ENCODE peak calls at places on chromosomes 4 and X, in six cellular contexts. Y is fibroblast of mammary gland, X is choroid plexus epithelial cell, V is mammary epithelial cell, O is MM.1S, F is brain microvascular endothelial cell. S is an unnamed sample.

GRCh38 chr4:66564901-66565648 is 894.8 kb upstream of the EPHA5 start:
- DNase-seq in Y (no peak), X (peak), V (no peak), O (no peak), F (peak), S (peak)

GRCh38 chr4:188428935-188429334 is 289.7 kb downstream of the TRIML1 start:
- DNase-seq in Y (no peak), X (no peak), V (peak), O (no peak), F (no peak), S (no peak)

GRCh38 chr4:3572363-3572762 is 40.1 kb upstream of the LRPAP1 start:
- DNase-seq in Y (no peak), X (no peak), V (no peak), O (no peak), F (no peak), S (no peak)

GRCh38 chrX:24423960-24424359 is 41.1 kb upstream of the PDK3 start:
- DNase-seq in Y (peak), X (peak), V (no peak), O (no peak), F (no peak), S (no peak)

GRCh38 chr4:90078440-90078839 is 48.8 kb upstream of the CCSER1 start:
- DNase-seq in Y (no peak), X (no peak), V (peak), O (no peak), F (no peak), S (no peak)

GRCh38 chr4:154189346-154189745 is 302.3 kb downstream of the DCHS2 start:
- DNase-seq in Y (peak), X (no peak), V (peak), O (no peak), F (no peak), S (no peak)

GRCh38 chrX:13518126-13518525 is 51.3 kb upstream of the EGFL6 start:
- DNase-seq in Y (no peak), X (no peak), V (peak), O (no peak), F (no peak), S (no peak)

GRCh38 chr4:113919611-113920010 is 59.8 kb downstream of the ARSJ start:
- DNase-seq in Y (peak), X (peak), V (peak), O (no peak), F (peak), S (peak)

GRCh38 chrX:41245641-41246040 is 88.3 kb upstream of the DDX3X start:
- DNase-seq in Y (no peak), X (peak), V (no peak), O (no peak), F (no peak), S (no peak)

GRCh38 chr4:16707874-16708273 is 190.6 kb downstream of the LDB2 start:
- DNase-seq in Y (peak), X (peak), V (no peak), O (no peak), F (no peak), S (peak)

GRCh38 chrX:17595456-17596035 is 141.7 kb upstream of the SCML1 start:
- DNase-seq in Y (peak), X (peak), V (peak), O (peak), F (no peak), S (peak)

DNA sequence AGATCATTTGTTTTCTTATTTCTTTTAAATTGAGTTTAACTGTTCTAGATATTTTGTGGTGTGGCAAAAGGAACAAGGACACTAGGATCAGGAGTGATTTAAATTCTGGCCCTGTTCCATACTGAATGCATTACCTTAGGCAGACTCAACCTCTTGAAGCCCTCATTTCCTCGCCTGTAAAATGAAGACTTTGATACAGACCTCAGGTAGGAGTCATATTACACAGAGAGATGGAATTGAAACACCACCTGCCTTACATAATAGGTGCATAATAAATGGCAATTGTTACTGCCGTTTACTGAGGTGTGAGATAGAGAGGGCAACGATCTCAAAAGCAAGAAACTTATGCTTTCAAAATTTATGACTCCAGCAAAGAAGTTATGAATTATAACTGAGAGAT is 28.2 kb upstream of the RASSF6 start:
- DNase-seq in Y (no peak), X (no peak), V (no peak), O (no peak), F (no peak), S (no peak)
- H3K4me3 ChIP-seq in Y (no peak), X (no peak), V (no peak), O (no peak), F (no peak), S (no peak)

GRCh38 chrX:110004210-110004609 is 1.3 kb downstream of the TMEM164 start:
- DNase-seq in Y (no peak), X (no peak), V (peak), O (no peak), F (no peak), S (no peak)

GRCh38 chrX:110003167-110004156 is 548 bp downstream of the TMEM164 start:
- DNase-seq in Y (peak), X (no peak), V (no peak), O (peak), F (no peak), S (no peak)

GRCh38 chrX:110000854-110001701 is 1.8 kb upstream of the TMEM164 start:
- DNase-seq in Y (no peak), X (no peak), V (no peak), O (no peak), F (no peak), S (no peak)

GRCh38 chrX:110001702-110002299 is 1.1 kb upstream of the TMEM164 start:
- DNase-seq in Y (no peak), X (no peak), V (no peak), O (no peak), F (no peak), S (no peak)

GRCh38 chrX:110002300-110003166 is at the start of gene TMEM164:
- DNase-seq in Y (peak), X (peak), V (peak), O (peak), F (peak), S (peak)
- TF ChIP-seq CTCF in Y (no peak), X (no peak), V (no peak), O (no peak), F (no peak), S (no peak)

DNA sequence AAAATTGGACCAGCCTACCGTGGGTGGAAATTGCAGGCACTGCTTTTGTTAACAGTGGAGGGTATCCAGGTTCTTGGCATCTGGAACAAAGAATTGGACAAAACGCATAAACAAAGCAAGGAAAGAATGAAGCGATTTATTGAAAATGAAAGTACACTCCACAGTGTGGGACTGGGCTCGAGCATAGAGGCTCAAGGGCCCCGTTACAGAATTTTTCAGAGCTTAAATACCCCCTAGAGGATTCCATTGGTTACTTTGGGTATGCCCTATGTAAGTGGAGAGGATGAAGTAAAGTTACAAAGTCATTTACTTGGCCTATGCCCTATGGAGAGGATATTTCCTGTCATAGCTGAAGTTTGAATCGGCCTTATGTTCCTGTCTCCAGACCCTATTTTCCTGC is 85.3 kb downstream of the GLUD2 start:
- DNase-seq in Y (no peak), X (no peak), V (no peak), O (no peak), F (no peak), S (no peak)
- H3K4me3 ChIP-seq in Y (no peak), X (no peak), V (no peak), O (peak), F (no peak), S (no peak)

DNA sequence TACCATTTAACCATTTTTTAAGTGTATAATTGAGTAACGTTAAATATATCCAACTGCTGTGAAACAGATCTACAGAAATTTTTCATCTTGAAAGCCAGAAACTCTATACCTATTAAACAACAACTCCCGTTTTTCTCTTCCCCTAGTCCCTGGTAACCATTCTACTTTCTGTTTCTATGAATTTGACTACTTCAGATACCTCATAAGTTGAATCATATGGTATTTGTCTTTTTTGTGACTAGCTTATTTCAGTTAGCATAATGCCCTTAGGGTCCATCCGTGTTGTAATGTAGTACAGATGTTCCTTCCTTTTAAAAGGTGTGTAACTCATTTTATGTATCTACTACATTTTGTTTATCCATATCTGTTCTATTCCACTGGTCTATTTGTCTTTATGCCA is 48.7 kb downstream of the STAG2 start:
- DNase-seq in Y (peak), X (no peak), V (peak), O (no peak), F (no peak), S (no peak)
- TF ChIP-seq CTCF in Y (no peak), X (no peak), V (no peak), O (no peak), F (no peak), S (no peak)

GRCh38 chrX:37754518-37754917 is 25.3 kb upstream of the CYBB start:
- DNase-seq in Y (no peak), X (no peak), V (no peak), O (no peak), F (no peak), S (no peak)
- H3K4me3 ChIP-seq in Y (no peak), X (no peak), V (no peak), O (no peak), F (no peak), S (no peak)

GRCh38 chr4:109014593-109015412 is 251.9 kb upstream of the ETNPPL start:
- DNase-seq in Y (no peak), X (no peak), V (no peak), O (no peak), F (no peak), S (no peak)

GRCh38 chr4:109012286-109012880 is 249.5 kb upstream of the ETNPPL start:
- DNase-seq in Y (no peak), X (no peak), V (no peak), O (no peak), F (no peak), S (no peak)

GRCh38 chr4:109011241-109012031 is 248.6 kb upstream of the ETNPPL start:
- DNase-seq in Y (peak), X (no peak), V (no peak), O (no peak), F (no peak), S (no peak)

GRCh38 chr4:109016200-109016599 is 253.3 kb upstream of the ETNPPL start:
- DNase-seq in Y (no peak), X (no peak), V (no peak), O (no peak), F (no peak), S (no peak)

GRCh38 chr4:109015413-109015810 is 252.6 kb upstream of the ETNPPL start:
- DNase-seq in Y (no peak), X (peak), V (no peak), O (no peak), F (no peak), S (no peak)
- TF ChIP-seq CTCF in Y (no peak), X (no peak), V (no peak), O (no peak), F (no peak), S (no peak)

S was measured in astrocyte of the spinal cord.